ENCODE peak calls at places on chromosomes 12 and 14, in seven cellular contexts. R, X, Q, S, I, F and T are unnamed samples.

GRCh38 chr14:50047274-50047676 is 69.1 kb downstream of the VCPKMT start:
- DNase-seq in F (no peak), S (no peak), I (no peak), R (no peak), X (no peak), Q (no peak), T (no peak)

GRCh38 chr14:88985654-88986053 is 161.2 kb downstream of the TTC8 start:
- DNase-seq in F (no peak), X (no peak), Q (no peak), I (peak; percentile 89), S (no peak), R (no peak), T (no peak)

GRCh38 chr14:98704441-98704840 is 567.6 kb downstream of the BCL11B start:
- DNase-seq in F (no peak), R (no peak), X (no peak), Q (no peak), I (no peak), S (no peak), T (no peak)

GRCh38 chr12:132776816-132777568 is 15.4 kb upstream of the ANKLE2 start:
- DNase-seq in F (peak; percentile 26), Q (no peak), S (no peak), R (no peak), X (no peak), I (no peak), T (no peak)

GRCh38 chr12:21308785-21309184 is 25.9 kb downstream of the SLCO1A2 start:
- DNase-seq in S (no peak), F (no peak), X (peak; percentile 19), I (no peak), Q (no peak), R (no peak), T (no peak)

GRCh38 chr12:25830456-25830855 is 128.0 kb upstream of the RASSF8 start:
- DNase-seq in F (no peak), I (no peak), S (no peak), R (no peak), X (no peak), Q (no peak), T (no peak)

GRCh38 chr14:104268295-104268694 is 129.9 kb downstream of the KIF26A start:
- DNase-seq in R (no peak), S (no peak), F (no peak), X (no peak), I (no peak), Q (no peak), T (no peak)

GRCh38 chr12:6828671-6829531 is 694 bp downstream of the P3H3 start:
- DNase-seq in Q (no peak), R (no peak), S (peak; percentile 44), I (peak; percentile 58), F (peak; percentile 47), X (no peak), T (no peak)

GRCh38 chr12:101968770-101969169 is 91.4 kb downstream of the DRAM1 start:
- DNase-seq in S (no peak), R (no peak), F (peak; percentile 36), I (peak; percentile 24), Q (no peak), X (no peak), T (no peak)

GRCh38 chr12:65818454-65819382 is 5.6 kb upstream of the HMGA2 start:
- DNase-seq in R (no peak), Q (no peak), I (no peak), S (no peak), F (peak; percentile 64), X (no peak), T (no peak)

GRCh38 chr12:66746489-66747201 is 67.8 kb upstream of the GRIP1 start:
- DNase-seq in R (no peak), I (no peak), X (no peak), F (no peak), S (no peak), Q (no peak), T (no peak)

GRCh38 chr14:77076118-77076631 is 21.9 kb upstream of the CIPC start:
- DNase-seq in F (no peak), Q (no peak), I (peak; percentile 97), S (no peak), X (no peak), R (no peak), T (no peak)

GRCh38 chr12:95204141-95204866 is 13.0 kb downstream of the FGD6 start:
- DNase-seq in X (no peak), F (peak; percentile 93), S (no peak), Q (peak; percentile 53), I (peak; percentile 99), R (no peak), T (peak; percentile 69)

GRCh38 chr14:50059773-50060629 is 56.4 kb downstream of the VCPKMT start:
- DNase-seq in I (no peak), F (no peak), S (no peak), X (no peak), R (no peak), Q (no peak), T (no peak)

GRCh38 chr12:107803092-107803491 is 28.6 kb downstream of the ASCL4 start:
- DNase-seq in X (no peak), I (no peak), R (no peak), Q (no peak), F (no peak), S (no peak), T (no peak)